ENCODE peak calls at places on chromosomes 5 and 9, in ten cellular contexts. O is A549, J is ovary, H is stomach, S is esophagus muscularis mucosa, X is sigmoid colon, R is K562, I is suprapubic skin, D is SK-N-SH, N is HepG2. A is an unnamed sample. For H3K4me1, the result is how much of the 10 kb centered on the place peaks cover.

GRCh38 chr9:10212702-10213101 is 400.1 kb downstream of the PTPRD start:
- DNase-seq in O (no peak), J (no peak), H (no peak), S (no peak), X (no peak), R (no peak), I (no peak), D (no peak), N (no peak), A (no peak)

GRCh38 chr5:38856660-38857059 is 10.8 kb downstream of the OSMR start:
- DNase-seq in O (no peak), J (no peak), H (no peak), S (no peak), X (no peak), R (no peak), I (no peak), D (no peak), N (no peak), A (no peak)

GRCh38 chr9:108099854-108100253 is 610.3 kb upstream of the KLF4 start:
- DNase-seq in O (no peak), J (no peak), H (no peak), S (peak), X (no peak), R (no peak), I (no peak), D (no peak), N (no peak), A (no peak)

GRCh38 chr5:107274576-107274975 is 396.2 kb downstream of the EFNA5 start:
- DNase-seq in O (no peak), J (no peak), H (no peak), S (no peak), X (no peak), R (no peak), I (no peak), D (no peak), N (no peak), A (no peak)

GRCh38 chr9:447230-448025 is 232.8 kb downstream of the DOCK8 start:
- DNase-seq in O (peak), J (no peak), H (no peak), S (no peak), X (no peak), R (peak), I (no peak), D (no peak), N (no peak), A (peak)

GRCh38 chr5:149110406-149110805 is 30.9 kb upstream of the ABLIM3 start:
- DNase-seq in O (no peak), J (no peak), H (no peak), S (no peak), X (no peak), R (no peak), I (no peak), D (no peak), N (no peak), A (no peak)

GRCh38 chr5:72237879-72238278 is 82.2 kb downstream of the MRPS27 start:
- DNase-seq in O (no peak), J (no peak), H (no peak), S (no peak), X (no peak), R (no peak), I (no peak), D (no peak), N (no peak), A (no peak)

GRCh38 chr5:14506661-14507060 is 74.9 kb upstream of the OTULINL start:
- DNase-seq in O (no peak), J (no peak), H (no peak), S (no peak), X (no peak), R (no peak), I (no peak), D (no peak), N (no peak), A (no peak)

GRCh38 chr9:124260769-124261603 is 3.2 kb downstream of the NEK6 start:
- DNase-seq in O (peak), J (no peak), H (peak), S (no peak), X (no peak), R (no peak), I (no peak), D (no peak), N (peak), A (peak)

GRCh38 chr9:90287567-90288274 is 354.9 kb downstream of the DIRAS2 start:
- DNase-seq in O (no peak), J (no peak), H (no peak), S (no peak), X (no peak), R (no peak), I (no peak), D (no peak), N (no peak), A (peak)

GRCh38 chr5:95667219-95667618 is 15.6 kb downstream of the SPATA9 start:
- DNase-seq in O (no peak), J (no peak), H (no peak), S (no peak), X (no peak), R (no peak), I (no peak), D (no peak), N (no peak), A (no peak)

GRCh38 chr5:141926434-141926833 is 2.8 kb downstream of the DELE1 start:
- DNase-seq in O (no peak), J (no peak), H (no peak), S (no peak), X (peak), R (no peak), I (no peak), D (no peak), N (no peak), A (no peak)

GRCh38 chr5:93519737-93520136 is 61.3 kb downstream of the NR2F1-AS1 start:
- DNase-seq in O (no peak), J (no peak), H (no peak), S (no peak), X (no peak), R (no peak), I (no peak), D (no peak), N (no peak), A (no peak)

GRCh38 chr5:32542216-32543059 is 42.9 kb upstream of the SUB1 start:
- DNase-seq in O (no peak), J (no peak), H (no peak), S (no peak), X (no peak), R (peak), I (no peak), D (no peak), N (no peak), A (no peak)

GRCh38 chr9:133525677-133526076 is 918 bp upstream of the MYMK start:
- DNase-seq in O (no peak), J (no peak), H (no peak), S (no peak), X (no peak), R (no peak), I (no peak), D (no peak), N (no peak), A (no peak)

GRCh38 chr5:135662683-135663082 is 83.9 kb upstream of the CXCL14 start:
- DNase-seq in O (no peak), J (no peak), H (no peak), S (peak), X (no peak), R (no peak), I (no peak), D (no peak), N (no peak), A (no peak)
- H3K4me1 ChIP-seq in O (under half), J (under half), H (under half), S (under half), X (under half), R (under half), I (under half), D (under half), N (under half), A (under half)

GRCh38 chr9:111730937-111731567 is 63.7 kb downstream of the SHOC1 start:
- DNase-seq in O (no peak), J (no peak), H (no peak), S (no peak), X (no peak), R (no peak), I (no peak), D (no peak), N (peak), A (no peak)
- TF ChIP-seq EP300 in O (no peak), J (no peak), H (no peak), S (no peak), X (no peak), R (no peak), I (no peak), D (no peak), N (no peak), A (no peak)

GRCh38 chr9:137694962-137695875 is 76.4 kb downstream of the EHMT1 start:
- DNase-seq in O (peak), J (no peak), H (peak), S (no peak), X (no peak), R (peak), I (no peak), D (peak), N (peak), A (peak)
- TF ChIP-seq CTCF in O (peak), J (no peak), H (peak), S (peak), X (peak), R (peak), I (peak), D (peak), N (peak), A (peak)

GRCh38 chr5:157864067-157864466 is 5.1 kb upstream of the CLINT1 start:
- DNase-seq in O (no peak), J (no peak), H (no peak), S (no peak), X (no peak), R (no peak), I (no peak), D (no peak), N (no peak), A (no peak)
- H3K4me1 ChIP-seq in O (under half), J (under half), H (under half), S (under half), X (under half), R (under half), I (under half), D (under half), N (under half), A (under half)

GRCh38 chr9:12730198-12730597 is 37.0 kb downstream of the TYRP1 start:
- DNase-seq in O (no peak), J (no peak), H (no peak), S (no peak), X (no peak), R (no peak), I (no peak), D (peak), N (no peak), A (no peak)
- TF ChIP-seq EP300 in O (no peak), J (no peak), H (no peak), S (no peak), X (no peak), R (no peak), I (no peak), D (no peak), N (no peak), A (no peak)

DNA sequence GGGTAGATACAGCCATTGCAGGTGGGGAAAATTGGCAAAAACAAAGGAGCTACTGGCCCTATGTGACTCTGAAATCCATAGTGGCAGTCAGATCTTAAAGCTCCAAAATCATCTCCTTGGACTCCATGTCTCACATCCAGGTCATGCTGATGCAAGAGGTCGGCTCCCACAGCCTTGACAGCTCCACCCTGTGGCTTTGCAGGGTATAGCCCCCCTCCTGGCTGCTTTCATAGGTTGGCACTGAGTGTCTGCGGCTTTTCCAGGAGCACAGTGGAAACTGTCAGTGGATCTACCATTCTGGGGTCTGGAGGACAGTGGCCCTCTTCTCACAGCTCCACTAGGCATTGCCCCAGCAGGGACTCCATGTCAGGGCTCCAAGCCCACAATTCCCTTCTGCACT is 1190.1 kb downstream of the CDH12 start:
- DNase-seq in O (no peak), J (no peak), H (no peak), S (no peak), X (no peak), R (no peak), I (no peak), D (no peak), N (peak), A (no peak)
- TF ChIP-seq CTCF in O (no peak), J (no peak), H (no peak), S (no peak), X (no peak), R (no peak), I (no peak), D (peak), N (peak), A (no peak)

GRCh38 chr5:179620293-179620692 is 3.2 kb downstream of the HNRNPH1 start:
- DNase-seq in O (no peak), J (no peak), H (no peak), S (no peak), X (no peak), R (no peak), I (no peak), D (no peak), N (no peak), A (no peak)
- H3K4me1 ChIP-seq in O (half or more), J (under half), H (half or more), S (half or more), X (half or more), R (under half), I (half or more), D (under half), N (half or more), A (under half)

GRCh38 chr9:127920794-127921193 is 4.0 kb upstream of the ST6GALNAC4 start:
- DNase-seq in O (no peak), J (no peak), H (no peak), S (no peak), X (no peak), R (no peak), I (no peak), D (no peak), N (no peak), A (no peak)

GRCh38 chr9:127917603-127918002 is 762 bp upstream of the ST6GALNAC4 start:
- DNase-seq in O (no peak), J (no peak), H (no peak), S (no peak), X (no peak), R (no peak), I (no peak), D (no peak), N (no peak), A (peak)

GRCh38 chr9:127916665-127917581 is at the start of gene ST6GALNAC4:
- DNase-seq in O (peak), J (peak), H (peak), S (peak), X (peak), R (peak), I (peak), D (peak), N (peak), A (peak)

GRCh38 chr9:127919253-127919815 is 2.5 kb upstream of the ST6GALNAC4 start:
- DNase-seq in O (peak), J (peak), H (peak), S (peak), X (peak), R (peak), I (peak), D (no peak), N (peak), A (peak)

GRCh38 chr9:127918201-127919107 is 1.6 kb upstream of the ST6GALNAC4 start:
- DNase-seq in O (no peak), J (no peak), H (no peak), S (no peak), X (no peak), R (peak), I (no peak), D (peak), N (no peak), A (peak)
- TF ChIP-seq EP300 in O (no peak), J (no peak), H (no peak), S (no peak), X (no peak), R (no peak), I (no peak), D (no peak), N (no peak), A (no peak)

DNA sequence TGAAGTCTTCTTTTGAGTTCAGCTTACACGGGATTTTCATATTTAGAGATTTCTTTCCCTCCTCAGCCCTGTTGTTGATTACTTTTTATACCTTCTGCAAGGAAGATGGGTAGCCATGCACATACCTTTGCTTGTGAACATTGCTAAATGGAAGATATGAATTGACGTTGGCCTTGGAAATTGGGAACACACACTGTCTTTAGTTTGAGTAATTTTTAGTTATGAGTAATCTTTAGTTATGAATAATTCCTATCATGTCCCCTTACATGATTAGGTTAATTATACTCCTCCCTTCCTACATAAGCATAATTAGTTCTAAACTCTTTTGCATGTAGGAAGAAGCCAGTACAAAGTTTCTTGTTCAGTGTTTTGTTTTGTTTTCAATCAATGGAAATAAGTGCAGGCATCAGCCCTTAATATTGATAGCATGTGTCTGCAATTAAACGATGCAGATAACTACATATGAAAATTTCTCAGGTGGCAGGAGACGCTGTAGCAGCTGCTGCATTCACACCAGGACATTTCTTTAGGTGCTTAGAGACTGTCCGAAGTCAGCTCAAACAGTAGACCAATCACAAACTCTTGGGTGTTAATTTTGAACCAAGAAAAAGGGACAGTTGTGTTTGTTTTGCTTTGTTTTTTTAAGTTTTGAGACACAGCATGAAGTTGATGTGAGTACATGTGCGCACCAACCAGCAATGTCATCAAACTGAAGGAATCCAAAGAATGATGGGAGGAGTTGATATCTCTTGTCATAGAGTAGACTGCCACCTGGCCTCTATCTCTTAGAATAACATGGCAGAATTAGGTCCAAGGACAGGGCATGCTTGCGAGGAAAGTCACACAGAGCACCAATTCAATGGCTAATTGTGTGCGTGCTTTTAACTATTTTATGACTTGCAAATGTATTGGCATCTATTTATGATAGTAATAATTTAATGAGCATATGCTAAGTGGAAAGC is 51.4 kb downstream of the SMARCA2 start:
- DNase-seq in O (no peak), J (no peak), H (no peak), S (no peak), X (no peak), R (no peak), I (no peak), D (no peak), N (peak), A (no peak)
- TF ChIP-seq CTCF in O (peak), J (no peak), H (no peak), S (peak), X (no peak), R (no peak), I (peak), D (peak), N (peak), A (no peak)

GRCh38 chr5:176542596-176543427 is 5.6 kb upstream of the RNF44 start:
- DNase-seq in O (no peak), J (peak), H (no peak), S (no peak), X (no peak), R (peak), I (no peak), D (peak), N (no peak), A (no peak)
- H3K4me1 ChIP-seq in O (half or more), J (under half), H (half or more), S (half or more), X (under half), R (under half), I (under half), D (under half), N (half or more), A (under half)